ENCODE peak calls at places on chromosomes 4 and X, in seven cellular contexts. One of them, this sample, is unnamed. For H3K4me1, the result is how much of the 10 kb centered on the place peaks cover.

GRCh38 chr4:24666816-24667477 is 82.6 kb upstream of the DHX15 start:
- DNase-seq in endodermal cell: no peak
- DNase-seq in right atrium auricular region: no peak
- DNase-seq in psoas muscle: no peak
- DNase-seq in right lobe of liver: no peak
- DNase-seq in GM23338: no peak
- DNase-seq in testis: no peak
- DNase-seq in this sample: no peak

GRCh38 chrX:119398974-119399771 is at the start of gene SLC25A43:
- DNase-seq in psoas muscle: peak
- DNase-seq in testis: peak
- DNase-seq in GM23338: peak
- DNase-seq in right atrium auricular region: no peak
- DNase-seq in right lobe of liver: peak
- DNase-seq in endodermal cell: peak
- DNase-seq in this sample: no peak

GRCh38 chrX:356385-357034 is 30.2 kb downstream of the PPP2R3B start:
- DNase-seq in testis: no peak
- DNase-seq in GM23338: no peak
- DNase-seq in right atrium auricular region: no peak
- DNase-seq in psoas muscle: no peak
- DNase-seq in right lobe of liver: peak
- DNase-seq in endodermal cell: no peak
- DNase-seq in this sample: peak

GRCh38 chr4:160848901-160849735 is 1314.7 kb downstream of the FSTL5 start:
- DNase-seq in GM23338: no peak
- DNase-seq in right lobe of liver: no peak
- DNase-seq in endodermal cell: peak
- DNase-seq in right atrium auricular region: no peak
- DNase-seq in testis: no peak
- DNase-seq in psoas muscle: no peak
- DNase-seq in this sample: no peak

GRCh38 chr4:23934915-23935314 is 45.1 kb upstream of the PPARGC1A start:
- DNase-seq in endodermal cell: peak
- DNase-seq in testis: peak
- DNase-seq in GM23338: no peak
- DNase-seq in right lobe of liver: peak
- DNase-seq in right atrium auricular region: peak
- DNase-seq in psoas muscle: peak
- DNase-seq in this sample: no peak

GRCh38 chrX:13167444-13168207 is 123.2 kb upstream of the FAM9C start:
- DNase-seq in GM23338: no peak
- DNase-seq in psoas muscle: no peak
- DNase-seq in right lobe of liver: no peak
- DNase-seq in right atrium auricular region: peak
- DNase-seq in endodermal cell: no peak
- DNase-seq in testis: no peak
- DNase-seq in this sample: no peak

GRCh38 chr4:106584590-106584989 is 216.0 kb upstream of the GIMD1 start:
- DNase-seq in psoas muscle: no peak
- DNase-seq in testis: no peak
- DNase-seq in GM23338: no peak
- DNase-seq in right atrium auricular region: no peak
- DNase-seq in right lobe of liver: no peak
- DNase-seq in endodermal cell: no peak
- DNase-seq in this sample: no peak

GRCh38 chrX:85243761-85244410 is at the start of the genes SATL1 and ZNF711:
- DNase-seq in GM23338: peak
- DNase-seq in endodermal cell: peak
- DNase-seq in right atrium auricular region: peak
- DNase-seq in psoas muscle: peak
- DNase-seq in testis: peak
- DNase-seq in right lobe of liver: no peak
- DNase-seq in this sample: no peak

GRCh38 chr4:127586922-127587571 is 45.7 kb upstream of the INTU start:
- DNase-seq in psoas muscle: no peak
- DNase-seq in endodermal cell: peak
- DNase-seq in testis: peak
- DNase-seq in right lobe of liver: no peak
- DNase-seq in right atrium auricular region: no peak
- DNase-seq in GM23338: peak
- DNase-seq in this sample: no peak

GRCh38 chr4:28209371-28209924 is 1348.8 kb downstream of the STIM2 start:
- DNase-seq in GM23338: no peak
- DNase-seq in testis: no peak
- DNase-seq in right lobe of liver: no peak
- DNase-seq in psoas muscle: no peak
- DNase-seq in endodermal cell: no peak
- DNase-seq in right atrium auricular region: no peak
- DNase-seq in this sample: no peak

GRCh38 chr4:136650541-136651277 is 881.6 kb downstream of the PCDH18 start:
- DNase-seq in right atrium auricular region: no peak
- DNase-seq in psoas muscle: no peak
- DNase-seq in testis: no peak
- DNase-seq in right lobe of liver: no peak
- DNase-seq in GM23338: no peak
- DNase-seq in endodermal cell: no peak
- DNase-seq in this sample: no peak

GRCh38 chr4:69858683-69859082 is 1.3 kb downstream of the SULT1E1 start:
- DNase-seq in testis: no peak
- DNase-seq in right atrium auricular region: no peak
- DNase-seq in right lobe of liver: no peak
- DNase-seq in endodermal cell: no peak
- DNase-seq in psoas muscle: no peak
- DNase-seq in GM23338: no peak
- DNase-seq in this sample: no peak

GRCh38 chr4:81049861-81050423 is 19.4 kb downstream of the BMP3 start:
- DNase-seq in endodermal cell: no peak
- DNase-seq in psoas muscle: no peak
- DNase-seq in right lobe of liver: no peak
- DNase-seq in right atrium auricular region: no peak
- DNase-seq in testis: no peak
- DNase-seq in GM23338: no peak
- DNase-seq in this sample: no peak

GRCh38 chr4:186840222-186840701 is 116.6 kb upstream of the FAT1 start:
- DNase-seq in right lobe of liver: no peak
- DNase-seq in right atrium auricular region: peak
- DNase-seq in endodermal cell: no peak
- DNase-seq in GM23338: no peak
- DNase-seq in psoas muscle: peak
- DNase-seq in testis: peak
- DNase-seq in this sample: no peak

GRCh38 chr4:10623241-10623640 is 61.3 kb downstream of the CLNK start:
- DNase-seq in GM23338: no peak
- DNase-seq in psoas muscle: no peak
- DNase-seq in right lobe of liver: no peak
- DNase-seq in endodermal cell: no peak
- DNase-seq in right atrium auricular region: no peak
- DNase-seq in testis: no peak
- DNase-seq in this sample: no peak

GRCh38 chrX:64975491-64975890 is 759 bp downstream of the ZC4H2 start:
- DNase-seq in GM23338: peak
- DNase-seq in endodermal cell: peak
- DNase-seq in testis: peak
- DNase-seq in right atrium auricular region: no peak
- DNase-seq in psoas muscle: peak
- DNase-seq in right lobe of liver: peak
- DNase-seq in this sample: no peak

GRCh38 chr4:122903766-122904165 is 18.6 kb downstream of the NUDT6 start:
- DNase-seq in right lobe of liver: no peak
- DNase-seq in right atrium auricular region: no peak
- DNase-seq in endodermal cell: peak
- DNase-seq in GM23338: no peak
- DNase-seq in testis: no peak
- DNase-seq in psoas muscle: no peak
- DNase-seq in this sample: no peak

GRCh38 chr4:993111-994029 is at the start of gene SLC26A1:
- DNase-seq in psoas muscle: no peak
- DNase-seq in right atrium auricular region: no peak
- DNase-seq in testis: no peak
- DNase-seq in endodermal cell: no peak
- DNase-seq in right lobe of liver: peak
- DNase-seq in GM23338: no peak
- DNase-seq in this sample: no peak

GRCh38 chr4:1553365-1553764 is 130.7 kb downstream of the FAM53A start:
- DNase-seq in GM23338: no peak
- DNase-seq in right atrium auricular region: no peak
- DNase-seq in psoas muscle: no peak
- DNase-seq in endodermal cell: no peak
- DNase-seq in right lobe of liver: no peak
- DNase-seq in testis: no peak
- DNase-seq in this sample: no peak

GRCh38 chrX:129642641-129643040 is 12.1 kb downstream of the APLN start:
- DNase-seq in testis: peak
- DNase-seq in right lobe of liver: no peak
- DNase-seq in endodermal cell: no peak
- DNase-seq in psoas muscle: no peak
- DNase-seq in right atrium auricular region: no peak
- DNase-seq in GM23338: no peak
- DNase-seq in this sample: no peak

GRCh38 chrX:136204571-136204970 is 46.6 kb downstream of the MAP7D3 start:
- DNase-seq in testis: no peak
- DNase-seq in GM23338: peak
- DNase-seq in endodermal cell: no peak
- DNase-seq in psoas muscle: peak
- DNase-seq in right atrium auricular region: peak
- DNase-seq in right lobe of liver: no peak
- DNase-seq in this sample: no peak

GRCh38 chr4:145536044-145536443 is 54.4 kb downstream of the SMAD1 start:
- DNase-seq in right atrium auricular region: no peak
- DNase-seq in testis: no peak
- DNase-seq in right lobe of liver: no peak
- DNase-seq in endodermal cell: no peak
- DNase-seq in psoas muscle: no peak
- DNase-seq in GM23338: no peak
- DNase-seq in this sample: no peak

GRCh38 chrX:72100051-72100755 is 31.5 kb downstream of the RTL5 start:
- DNase-seq in psoas muscle: no peak
- DNase-seq in right atrium auricular region: no peak
- DNase-seq in endodermal cell: no peak
- DNase-seq in GM23338: no peak
- DNase-seq in right lobe of liver: no peak
- DNase-seq in testis: no peak
- DNase-seq in this sample: no peak

GRCh38 chr4:185011408-185011807 is 6.9 kb upstream of the HELT start:
- DNase-seq in testis: no peak
- DNase-seq in endodermal cell: peak
- DNase-seq in psoas muscle: no peak
- DNase-seq in right lobe of liver: no peak
- DNase-seq in right atrium auricular region: no peak
- DNase-seq in GM23338: peak
- DNase-seq in this sample: no peak

DNA sequence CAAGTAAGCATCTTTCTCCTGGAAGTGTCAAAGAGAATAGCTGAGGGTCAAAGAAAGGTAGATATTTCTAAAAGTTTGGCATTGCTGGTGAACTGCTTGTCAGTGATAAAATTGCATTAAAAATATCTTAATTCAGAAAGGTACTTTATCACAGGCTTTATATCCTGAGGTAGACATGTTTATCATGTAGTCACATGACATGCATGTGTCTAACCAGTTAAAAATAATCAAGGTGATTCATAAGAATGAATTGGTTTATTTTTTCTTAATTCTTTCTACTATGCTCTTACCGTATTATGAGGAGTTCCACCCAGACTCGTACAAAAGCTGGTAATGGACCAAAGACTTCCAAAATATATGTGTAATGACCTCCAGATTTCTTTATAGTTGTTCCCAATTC is 6.1 kb downstream of the SLC7A11 start:
- DNase-seq in right lobe of liver: no peak
- DNase-seq in right atrium auricular region: no peak
- DNase-seq in endodermal cell: no peak
- DNase-seq in testis: no peak
- DNase-seq in GM23338: no peak
- DNase-seq in psoas muscle: no peak
- DNase-seq in this sample: no peak
- H3K4me3 ChIP-seq in right lobe of liver: no peak
- H3K4me3 ChIP-seq in right atrium auricular region: no peak
- H3K4me3 ChIP-seq in endodermal cell: no peak
- H3K4me3 ChIP-seq in testis: no peak
- H3K4me3 ChIP-seq in GM23338: no peak
- H3K4me3 ChIP-seq in psoas muscle: no peak
- H3K4me3 ChIP-seq in this sample: no peak

GRCh38 chrX:24146283-24146865 is 3.2 kb upstream of the ZFX start:
- DNase-seq in GM23338: no peak
- DNase-seq in right lobe of liver: no peak
- DNase-seq in endodermal cell: no peak
- DNase-seq in right atrium auricular region: no peak
- DNase-seq in psoas muscle: no peak
- DNase-seq in testis: no peak
- DNase-seq in this sample: no peak
- H3K4me1 ChIP-seq in GM23338: under half
- H3K4me1 ChIP-seq in right lobe of liver: under half
- H3K4me1 ChIP-seq in endodermal cell: under half
- H3K4me1 ChIP-seq in right atrium auricular region: under half
- H3K4me1 ChIP-seq in psoas muscle: under half
- H3K4me1 ChIP-seq in testis: under half
- H3K4me1 ChIP-seq in this sample: under half

DNA sequence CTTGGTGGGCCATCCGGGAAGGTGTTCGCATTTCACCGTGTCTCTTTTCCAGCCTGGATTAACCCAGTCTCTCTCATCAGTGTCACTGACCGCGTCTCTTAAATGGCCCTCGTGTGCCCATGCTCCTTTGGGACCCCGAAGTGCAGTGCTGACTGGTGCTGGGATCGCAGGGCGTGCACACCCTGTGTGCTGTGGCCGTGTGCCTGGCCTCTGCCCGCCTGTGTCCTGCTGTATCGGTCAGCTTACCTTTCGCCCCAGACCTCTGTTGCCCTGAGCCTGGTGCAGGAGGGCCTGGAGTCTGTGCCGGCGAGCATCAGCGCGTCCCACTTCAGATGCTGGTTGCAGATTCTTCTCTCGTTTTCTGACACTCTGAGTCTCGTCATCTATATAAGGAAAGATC is 68.3 kb upstream of the HGFAC start:
- DNase-seq in GM23338: no peak
- DNase-seq in testis: no peak
- DNase-seq in right atrium auricular region: no peak
- DNase-seq in endodermal cell: no peak
- DNase-seq in right lobe of liver: no peak
- DNase-seq in psoas muscle: no peak
- DNase-seq in this sample: no peak
- H3K4me3 ChIP-seq in GM23338: no peak
- H3K4me3 ChIP-seq in testis: no peak
- H3K4me3 ChIP-seq in right atrium auricular region: no peak
- H3K4me3 ChIP-seq in endodermal cell: no peak
- H3K4me3 ChIP-seq in right lobe of liver: no peak
- H3K4me3 ChIP-seq in psoas muscle: no peak
- H3K4me3 ChIP-seq in this sample: no peak

DNA sequence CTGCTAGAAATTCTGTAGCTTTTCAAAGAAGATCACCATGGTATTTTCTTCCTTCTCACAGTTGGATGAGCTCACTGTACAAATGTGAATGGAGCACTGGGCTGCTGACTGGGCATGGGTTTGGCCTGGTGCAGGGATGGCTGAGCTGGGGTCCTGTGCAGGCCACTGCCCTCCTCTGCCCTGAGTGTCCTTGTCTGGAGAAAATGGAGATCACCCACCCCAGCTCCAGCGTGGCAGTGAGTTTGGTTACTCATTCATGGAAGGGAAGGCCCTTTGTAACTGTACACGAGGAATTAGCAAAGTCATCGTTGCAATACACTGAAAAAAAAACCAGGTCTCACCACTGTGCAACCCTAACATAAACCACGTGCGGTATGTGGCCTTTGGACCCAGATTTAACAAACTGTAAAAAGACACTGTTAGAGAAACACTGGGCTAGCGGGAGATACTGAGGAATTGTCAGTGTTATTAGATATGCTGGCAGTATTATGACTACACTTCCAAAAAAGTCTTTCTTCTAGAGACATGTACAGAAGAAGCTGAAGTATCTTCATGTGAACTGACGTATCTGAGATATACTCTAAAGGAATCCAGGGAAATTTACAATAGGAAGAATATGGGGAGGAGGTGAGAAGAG is 16.1 kb upstream of the TBC1D14 start:
- DNase-seq in testis: no peak
- DNase-seq in endodermal cell: no peak
- DNase-seq in right lobe of liver: peak
- DNase-seq in GM23338: no peak
- DNase-seq in right atrium auricular region: no peak
- DNase-seq in psoas muscle: no peak
- DNase-seq in this sample: no peak
- H3K4me1 ChIP-seq in testis: under half
- H3K4me1 ChIP-seq in endodermal cell: under half
- H3K4me1 ChIP-seq in right lobe of liver: under half
- H3K4me1 ChIP-seq in GM23338: under half
- H3K4me1 ChIP-seq in right atrium auricular region: under half
- H3K4me1 ChIP-seq in psoas muscle: under half
- H3K4me1 ChIP-seq in this sample: under half